ENCODE peak calls at places on chromosome 13, in six cellular contexts. I is coronary artery, P is brain microvascular endothelial cell, J is cardiac fibroblast, X is esophagus squamous epithelium, G is endothelial cell. S is an unnamed sample.

GRCh38 chr13:107734891-107735620 is 480.3 kb downstream of the LIG4 start:
- DNase-seq in I (no peak), P (no peak), J (no peak), X (no peak), G (no peak), S (no peak)

GRCh38 chr13:24606486-24607170 is 73.6 kb upstream of the ATP12A start:
- DNase-seq in I (no peak), P (no peak), J (no peak), X (no peak), G (no peak), S (no peak)

GRCh38 chr13:93690139-93690538 is 463.5 kb downstream of the GPC6 start:
- DNase-seq in I (no peak), P (peak), J (peak), X (no peak), G (peak), S (no peak)

GRCh38 chr13:49110122-49110831 is 109.9 kb upstream of the MLNR start:
- DNase-seq in I (peak), P (peak), J (peak), X (peak), G (peak), S (peak)

GRCh38 chr13:23960566-23961156 is 63.4 kb upstream of the C1QTNF9B start:
- DNase-seq in I (no peak), P (peak), J (peak), X (no peak), G (peak), S (no peak)

GRCh38 chr13:28530729-28531194 is 35.8 kb upstream of the FLT1 start:
- DNase-seq in I (no peak), P (no peak), J (peak), X (no peak), G (no peak), S (peak)

GRCh38 chr13:88051746-88052482 is 380.7 kb downstream of the SLITRK5 start:
- DNase-seq in I (no peak), P (no peak), J (no peak), X (no peak), G (no peak), S (no peak)

GRCh38 chr13:100808330-100808729 is 133.7 kb upstream of the TMTC4 start:
- DNase-seq in I (no peak), P (no peak), J (no peak), X (no peak), G (no peak), S (no peak)

GRCh38 chr13:114072421-114072820 is 60.0 kb downstream of the RASA3 start:
- DNase-seq in I (no peak), P (no peak), J (no peak), X (no peak), G (no peak), S (no peak)

GRCh38 chr13:39578821-39579291 is 24.1 kb downstream of the LHFPL6 start:
- DNase-seq in I (no peak), P (no peak), J (no peak), X (no peak), G (no peak), S (no peak)

GRCh38 chr13:40764587-40765403 is 6.2 kb downstream of the MRPS31 start:
- DNase-seq in I (no peak), P (peak), J (no peak), X (no peak), G (no peak), S (no peak)

GRCh38 chr13:100527644-100528043 is 60.9 kb downstream of the GGACT start:
- DNase-seq in I (no peak), P (no peak), J (no peak), X (no peak), G (no peak), S (no peak)

GRCh38 chr13:32881792-32882175 is 134.4 kb upstream of the KL start:
- DNase-seq in I (no peak), P (no peak), J (no peak), X (no peak), G (no peak), S (no peak)

GRCh38 chr13:58960909-58961308 is 1202.8 kb downstream of the DIAPH3 start:
- DNase-seq in I (no peak), P (no peak), J (peak), X (no peak), G (no peak), S (peak)
- TF ChIP-seq CTCF in I (no peak), P (no peak), J (peak), X (no peak), G (peak), S (no peak)

DNA sequence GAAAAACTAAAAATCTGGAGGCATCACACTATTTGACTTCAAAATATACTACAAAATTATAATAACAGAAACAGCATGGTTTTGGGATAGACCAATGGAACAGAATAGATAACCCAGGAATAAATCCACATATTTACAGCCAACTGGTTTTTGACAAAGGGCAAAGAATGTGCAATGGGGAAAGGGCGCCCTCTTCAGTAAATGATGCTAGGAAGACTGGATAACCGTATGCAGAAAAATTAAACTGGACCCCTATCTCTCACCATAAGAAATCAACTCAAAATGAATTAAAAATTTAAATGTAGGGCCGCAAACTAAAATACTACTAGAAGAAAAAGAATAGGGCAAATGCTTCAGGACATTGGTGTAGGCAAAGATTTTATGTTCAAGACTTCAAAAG is 440.5 kb upstream of the SGCG start:
- DNase-seq in I (no peak), P (no peak), J (no peak), X (no peak), G (peak), S (no peak)
- TF ChIP-seq CTCF in I (no peak), P (no peak), J (no peak), X (no peak), G (peak), S (no peak)

GRCh38 chr13:37068962-37069361 is 9.5 kb upstream of the SUPT20H start:
- DNase-seq in I (no peak), P (no peak), J (peak), X (no peak), G (no peak), S (peak)
- TF ChIP-seq CTCF in I (no peak), P (no peak), J (peak), X (no peak), G (no peak), S (no peak)

GRCh38 chr13:69580255-69580654 is 527.4 kb upstream of the ATXN8OS start:
- DNase-seq in I (no peak), P (no peak), J (no peak), X (no peak), G (no peak), S (no peak)

DNA sequence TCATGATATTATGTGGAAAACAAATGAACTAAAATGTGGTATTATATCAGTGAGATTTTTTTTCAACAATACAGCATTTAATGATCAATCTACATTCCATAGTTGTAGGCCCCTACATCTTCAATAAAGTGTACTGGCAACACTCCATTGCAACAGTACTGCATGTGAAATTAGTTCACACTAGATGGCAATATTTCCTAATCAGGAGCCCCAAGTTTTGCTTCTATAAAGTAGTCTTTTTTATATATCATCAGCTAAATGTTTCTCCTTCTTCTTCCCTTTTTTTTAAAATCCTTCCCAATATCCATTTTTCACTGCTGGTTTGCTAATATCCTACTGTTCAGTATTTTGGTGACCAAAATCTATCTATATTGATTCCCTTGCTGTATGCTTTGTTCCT is 528.3 kb upstream of the ATXN8OS start:
- DNase-seq in I (no peak), P (no peak), J (no peak), X (no peak), G (no peak), S (peak)
- TF ChIP-seq CTCF in I (no peak), P (no peak), J (no peak), X (no peak), G (no peak), S (no peak)

GRCh38 chr13:20331949-20332348 is 99.8 kb upstream of the GJB6 start:
- DNase-seq in I (no peak), P (no peak), J (no peak), X (no peak), G (no peak), S (no peak)

GRCh38 chr13:20332361-20333096 is 100.4 kb upstream of the GJB6 start:
- DNase-seq in I (no peak), P (no peak), J (peak), X (no peak), G (no peak), S (no peak)

GRCh38 chr13:20326809-20327208 is 94.7 kb upstream of the GJB6 start:
- DNase-seq in I (no peak), P (no peak), J (no peak), X (no peak), G (no peak), S (no peak)

GRCh38 chr13:20334309-20334708 is 102.2 kb upstream of the GJB6 start:
- DNase-seq in I (no peak), P (no peak), J (no peak), X (no peak), G (no peak), S (no peak)

GRCh38 chr13:20331419-20331818 is 99.3 kb upstream of the GJB6 start:
- DNase-seq in I (no peak), P (no peak), J (no peak), X (no peak), G (no peak), S (no peak)
- TF ChIP-seq CTCF in I (no peak), P (peak), J (no peak), X (no peak), G (no peak), S (no peak)

GRCh38 chr13:59178344-59178743 is 985.4 kb downstream of the DIAPH3 start:
- DNase-seq in I (no peak), P (peak), J (peak), X (no peak), G (no peak), S (no peak)
- TF ChIP-seq CTCF in I (no peak), P (peak), J (peak), X (no peak), G (no peak), S (no peak)

GRCh38 chr13:41941174-41941573 is 19.7 kb downstream of the VWA8 start:
- DNase-seq in I (no peak), P (peak), J (peak), X (no peak), G (no peak), S (no peak)

GRCh38 chr13:41944635-41945401 is 16.1 kb downstream of the VWA8 start:
- DNase-seq in I (no peak), P (no peak), J (no peak), X (no peak), G (no peak), S (no peak)

GRCh38 chr13:41939403-41939802 is 21.5 kb downstream of the VWA8 start:
- DNase-seq in I (no peak), P (no peak), J (no peak), X (no peak), G (no peak), S (no peak)

GRCh38 chr13:41944229-41944628 is 16.7 kb downstream of the VWA8 start:
- DNase-seq in I (no peak), P (no peak), J (no peak), X (no peak), G (no peak), S (no peak)

GRCh38 chr13:41942462-41943094 is 18.3 kb downstream of the VWA8 start:
- DNase-seq in I (no peak), P (peak), J (peak), X (no peak), G (peak), S (no peak)
- TF ChIP-seq CTCF in I (no peak), P (peak), J (peak), X (no peak), G (no peak), S (peak)

GRCh38 chr13:31846182-31846938 is 107.0 kb downstream of the RXFP2 start:
- DNase-seq in I (peak), P (peak), J (peak), X (peak), G (peak), S (peak)
- TF ChIP-seq CTCF in I (no peak), P (no peak), J (no peak), X (no peak), G (no peak), S (no peak)

GRCh38 chr13:41915096-41915495 is 45.8 kb downstream of the VWA8 start:
- DNase-seq in I (no peak), P (no peak), J (no peak), X (no peak), G (no peak), S (no peak)

GRCh38 chr13:41919031-41919740 is 41.7 kb downstream of the VWA8 start:
- DNase-seq in I (no peak), P (no peak), J (no peak), X (no peak), G (no peak), S (no peak)

GRCh38 chr13:41919741-41920487 is 41.0 kb downstream of the VWA8 start:
- DNase-seq in I (no peak), P (no peak), J (no peak), X (no peak), G (no peak), S (no peak)

GRCh38 chr13:41916173-41916954 is 44.5 kb downstream of the VWA8 start:
- DNase-seq in I (no peak), P (peak), J (peak), X (no peak), G (no peak), S (peak)

GRCh38 chr13:41917641-41918040 is 43.3 kb downstream of the VWA8 start:
- DNase-seq in I (no peak), P (peak), J (peak), X (no peak), G (no peak), S (no peak)
- TF ChIP-seq CTCF in I (no peak), P (no peak), J (no peak), X (no peak), G (no peak), S (no peak)